ENCODE peak calls at places on chromosome 17, in seven cellular contexts. Q is SK-N-SH, S is K562, M is HCT116, Z is HepG2, H is GM12878, K is H1. N is an unnamed sample.

GRCh38 chr17:4272213-4272975 is 8.6 kb upstream of the ANKFY1 start:
- DNase-seq in M (no peak), S (no peak), Q (no peak), K (no peak), Z (no peak), H (no peak), N (no peak)

GRCh38 chr17:37564252-37564651 is 45.0 kb downstream of the SYNRG start:
- DNase-seq in M (no peak), K (no peak), Z (no peak), H (no peak), Q (no peak), S (no peak), N (no peak)

GRCh38 chr17:2963332-2964027 is 99.9 kb downstream of the OR1D5 start:
- DNase-seq in K (no peak), H (no peak), Z (no peak), S (no peak), Q (no peak), M (no peak), N (no peak)

GRCh38 chr17:43030137-43030767 is 5.2 kb downstream of the RND2 start:
- DNase-seq in Z (no peak), H (no peak), K (no peak), M (no peak), Q (no peak), S (no peak), N (no peak)

GRCh38 chr17:72580321-72581127 is 459.7 kb downstream of the SOX9 start:
- DNase-seq in K (no peak), Q (no peak), S (no peak), Z (peak; percentile 100), M (no peak), H (no peak), N (no peak)

GRCh38 chr17:49269356-49269755 is 38.8 kb upstream of the PHOSPHO1 start:
- DNase-seq in K (no peak), M (no peak), H (no peak), S (no peak), Q (no peak), Z (no peak), N (no peak)

GRCh38 chr17:82314012-82314720 is 3.2 kb downstream of the CD7 start:
- DNase-seq in Z (no peak), S (no peak), K (no peak), H (no peak), Q (peak; percentile 46), M (no peak), N (no peak)

GRCh38 chr17:79827179-79827578 is 12.1 kb downstream of the CBX4 start:
- DNase-seq in S (no peak), Z (no peak), H (no peak), M (no peak), Q (no peak), K (no peak), N (no peak)

GRCh38 chr17:15109608-15110007 is 155.5 kb downstream of the PMP22 start:
- DNase-seq in S (no peak), Z (no peak), K (no peak), H (no peak), Q (no peak), M (no peak), N (no peak)

GRCh38 chr17:79730769-79731483 is at the start of gene ENPP7:
- DNase-seq in K (no peak), Z (peak; percentile 42), S (no peak), Q (no peak), H (no peak), M (no peak), N (no peak)

GRCh38 chr17:78226752-78227454 is 4.5 kb upstream of the TMEM235 start:
- DNase-seq in S (no peak), Q (no peak), M (no peak), Z (no peak), K (no peak), H (no peak), N (no peak)

GRCh38 chr17:45149669-45150603 is 1.7 kb downstream of the HEXIM1 start:
- DNase-seq in K (no peak), H (no peak), Q (peak; percentile 44), Z (no peak), M (no peak), S (peak; percentile 26), N (peak; percentile 81)
- TF ChIP-seq JUND in K (no peak), H (no peak), Q (no peak), Z (peak; percentile 8), M (no peak), S (no peak), N (peak; percentile 63)

DNA sequence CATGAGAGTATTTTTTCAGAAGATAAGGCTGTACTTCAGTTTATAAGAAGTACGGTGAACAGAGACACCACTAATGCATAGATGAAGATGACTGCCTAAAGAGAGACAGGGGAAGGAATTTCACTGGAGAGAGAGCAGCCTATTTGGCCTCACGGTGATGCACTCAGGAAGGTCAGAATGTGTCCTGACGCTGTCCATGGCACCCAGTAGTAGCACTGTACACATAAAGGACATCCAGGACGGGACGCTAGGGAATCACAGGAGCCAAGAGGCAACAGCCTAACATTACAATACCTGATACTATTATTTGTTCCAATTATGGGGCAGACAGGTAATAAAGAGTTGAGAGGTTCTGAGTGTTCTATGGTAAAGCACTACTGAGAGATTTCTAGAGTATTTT is 24.9 kb upstream of the LRRC37A start:
- DNase-seq in H (no peak), S (no peak), M (no peak), Z (peak; percentile 43), K (no peak), Q (no peak), N (no peak)
- TF ChIP-seq JUND in H (no peak), S (no peak), M (no peak), Z (no peak), K (no peak), Q (no peak), N (no peak)

DNA sequence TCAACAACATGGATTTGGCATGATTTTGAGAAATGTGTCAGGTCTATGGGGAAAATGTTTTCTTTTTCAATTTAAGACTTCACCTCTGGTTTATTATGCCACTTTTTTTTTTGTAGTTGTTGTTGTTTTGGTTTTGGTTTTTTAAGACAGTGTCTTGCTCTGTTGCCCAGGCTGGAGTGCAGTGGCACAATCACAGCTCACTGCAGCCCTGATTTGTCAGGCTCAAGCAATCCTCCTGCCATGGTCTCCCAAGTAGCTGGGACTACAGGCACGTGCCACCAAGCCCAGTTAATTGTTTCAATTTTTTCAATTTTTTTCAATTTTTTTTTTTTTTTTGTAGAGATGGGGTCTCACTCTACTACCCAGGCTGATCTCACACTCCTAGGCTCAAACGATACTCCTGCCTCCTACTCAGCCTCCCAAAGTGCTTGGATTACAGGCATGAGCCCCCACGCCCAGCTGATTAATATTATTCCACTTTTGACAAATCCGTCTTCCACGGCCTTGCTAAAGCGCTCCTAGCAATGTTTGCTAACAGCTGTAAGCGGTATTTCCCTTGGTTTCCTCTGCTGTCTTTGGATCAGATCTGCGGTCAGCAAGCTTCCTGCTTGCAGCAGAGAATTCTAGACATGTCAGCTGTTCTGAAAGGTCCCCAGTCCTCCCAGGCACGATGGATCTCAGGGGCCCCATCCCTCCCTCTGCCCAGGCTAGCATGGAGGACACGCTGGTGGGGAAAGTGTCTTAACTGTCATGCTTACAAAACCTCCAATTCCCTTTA is 7.0 kb upstream of the MILR1 start:
- DNase-seq in H (no peak), K (no peak), S (no peak), M (no peak), Z (peak; percentile 47), Q (no peak), N (peak; percentile 54)
- TF ChIP-seq JUND in H (no peak), K (no peak), S (no peak), M (no peak), Z (no peak), Q (no peak), N (no peak)

DNA sequence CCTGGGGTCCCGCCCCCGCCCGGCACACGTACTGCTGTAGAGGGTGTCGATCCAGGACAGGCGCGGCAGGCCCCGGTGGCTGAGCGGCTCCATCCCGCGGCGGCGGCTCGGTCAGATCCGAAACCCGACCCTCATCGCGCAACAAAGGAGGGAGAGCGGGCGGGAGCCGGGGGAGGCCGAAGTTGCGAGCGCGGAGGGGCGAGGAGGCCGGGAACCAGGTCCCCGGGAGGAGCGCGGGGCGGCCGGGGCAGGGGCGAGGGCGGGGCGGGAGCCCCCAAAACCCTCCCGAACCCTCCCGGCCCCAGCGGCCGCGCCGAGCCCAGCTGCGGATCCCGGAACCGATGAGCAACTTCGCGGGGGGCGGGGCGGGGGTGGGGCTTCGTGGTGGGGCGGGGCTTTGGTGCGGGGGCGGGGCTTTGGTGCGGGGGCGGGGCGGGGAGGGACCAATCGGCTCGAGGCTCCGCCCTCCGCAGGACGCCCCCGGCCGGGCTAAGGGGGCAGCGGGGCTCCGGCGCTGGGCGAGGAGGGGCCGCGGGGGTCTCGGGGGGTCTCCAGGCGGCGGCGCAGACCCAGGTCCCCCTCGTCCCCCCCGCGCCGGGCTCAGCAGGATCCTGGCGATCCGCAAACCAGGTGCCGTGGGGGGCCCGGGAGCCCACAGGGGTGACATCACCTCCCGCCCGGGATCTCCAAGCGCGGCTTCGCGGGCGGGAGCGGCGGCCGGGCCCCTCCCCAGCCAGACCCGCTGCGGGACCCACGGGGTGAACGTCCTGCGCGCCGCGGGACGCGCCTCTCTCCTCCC is at the start of gene ABR:
- DNase-seq in Z (no peak), K (no peak), Q (peak; percentile 91), S (peak; percentile 78), H (no peak), M (no peak), N (no peak)
- TF ChIP-seq JUND in Z (no peak), K (no peak), Q (no peak), S (no peak), H (no peak), M (no peak), N (no peak)

GRCh38 chr17:56587298-56587697 is 6.2 kb upstream of the NOG start:
- DNase-seq in S (no peak), H (no peak), Q (no peak), Z (no peak), M (no peak), K (no peak), N (no peak)

GRCh38 chr17:56577810-56578209 is 15.7 kb upstream of the NOG start:
- DNase-seq in S (no peak), H (no peak), Z (no peak), Q (no peak), K (no peak), M (no peak), N (no peak)

GRCh38 chr17:56581635-56582605 is 11.6 kb upstream of the NOG start:
- DNase-seq in Q (no peak), K (no peak), M (no peak), Z (no peak), H (no peak), S (no peak), N (no peak)

GRCh38 chr17:56583772-56584171 is 9.7 kb upstream of the NOG start:
- DNase-seq in S (no peak), Q (no peak), H (no peak), M (no peak), Z (no peak), K (no peak), N (no peak)
- TF ChIP-seq JUND in S (no peak), Q (no peak), H (no peak), M (no peak), Z (no peak), K (no peak), N (no peak)